ENCODE peak calls at places on chromosome X, in four cellular contexts. One of them, this sample, is unnamed.

GRCh38 chrX:16957751-16958150 is 11.3 kb downstream of the REPS2 start:
- DNase-seq in A549: no peak
- DNase-seq in stomach: no peak
- DNase-seq in SK-N-SH: no peak
- DNase-seq in this sample: no peak

GRCh38 chrX:32530802-32531403 is 680.4 kb downstream of the DMD start:
- DNase-seq in A549: peak
- DNase-seq in stomach: no peak
- DNase-seq in SK-N-SH: no peak
- DNase-seq in this sample: no peak

GRCh38 chrX:107982356-107982755 is at the start of gene TEX13B:
- DNase-seq in A549: no peak
- DNase-seq in stomach: no peak
- DNase-seq in SK-N-SH: no peak
- DNase-seq in this sample: no peak

GRCh38 chrX:23344208-23344903 is 9.7 kb downstream of the PTCHD1 start:
- DNase-seq in A549: no peak
- DNase-seq in stomach: no peak
- DNase-seq in SK-N-SH: no peak
- DNase-seq in this sample: no peak

GRCh38 chrX:25015486-25016360 is at the start of gene ARX:
- DNase-seq in A549: peak
- DNase-seq in stomach: no peak
- DNase-seq in SK-N-SH: peak
- DNase-seq in this sample: peak

GRCh38 chrX:23634181-23634580 is 33.1 kb upstream of the PRDX4 start:
- DNase-seq in A549: peak
- DNase-seq in stomach: no peak
- DNase-seq in SK-N-SH: peak
- DNase-seq in this sample: no peak

GRCh38 chrX:42094208-42094607 is 170.9 kb upstream of the CASK start:
- DNase-seq in A549: no peak
- DNase-seq in stomach: no peak
- DNase-seq in SK-N-SH: no peak
- DNase-seq in this sample: no peak

GRCh38 chrX:46838974-46839480 is 2.2 kb downstream of the RP2 start:
- DNase-seq in A549: no peak
- DNase-seq in stomach: no peak
- DNase-seq in SK-N-SH: no peak
- DNase-seq in this sample: no peak

GRCh38 chrX:130994671-130995070 is 63.5 kb upstream of the ARHGAP36 start:
- DNase-seq in A549: peak
- DNase-seq in stomach: no peak
- DNase-seq in SK-N-SH: peak
- DNase-seq in this sample: no peak

GRCh38 chrX:72569786-72570185 is 2.9 kb downstream of the HDAC8 start:
- DNase-seq in A549: peak
- DNase-seq in stomach: no peak
- DNase-seq in SK-N-SH: no peak
- DNase-seq in this sample: no peak

GRCh38 chrX:40933132-40934078 is 151.8 kb upstream of the USP9X start:
- DNase-seq in A549: peak
- DNase-seq in stomach: no peak
- DNase-seq in SK-N-SH: peak
- DNase-seq in this sample: no peak

GRCh38 chrX:65522739-65523372 is 11.7 kb downstream of the LAS1L start:
- DNase-seq in A549: no peak
- DNase-seq in stomach: no peak
- DNase-seq in SK-N-SH: no peak
- DNase-seq in this sample: no peak

GRCh38 chrX:118698516-118699247 is 28.7 kb upstream of the IL13RA1 start:
- DNase-seq in A549: no peak
- DNase-seq in stomach: no peak
- DNase-seq in SK-N-SH: no peak
- DNase-seq in this sample: no peak

GRCh38 chrX:19462879-19463278 is 52.4 kb downstream of the MAP3K15 start:
- DNase-seq in A549: no peak
- DNase-seq in stomach: no peak
- DNase-seq in SK-N-SH: no peak
- DNase-seq in this sample: no peak

GRCh38 chrX:74534569-74535038 is 79.8 kb downstream of the RLIM start:
- DNase-seq in A549: no peak
- DNase-seq in stomach: no peak
- DNase-seq in SK-N-SH: no peak
- DNase-seq in this sample: no peak

GRCh38 chrX:66013195-66013816 is 26.6 kb downstream of the VSIG4 start:
- DNase-seq in A549: no peak
- DNase-seq in stomach: no peak
- DNase-seq in SK-N-SH: no peak
- DNase-seq in this sample: no peak

GRCh38 chrX:12970691-12971202 is 4.2 kb upstream of the TMSB4X start:
- DNase-seq in A549: no peak
- DNase-seq in stomach: no peak
- DNase-seq in SK-N-SH: no peak
- DNase-seq in this sample: no peak

GRCh38 chrX:66676990-66677389 is 38.1 kb upstream of the EDA2R start:
- DNase-seq in A549: no peak
- DNase-seq in stomach: no peak
- DNase-seq in SK-N-SH: no peak
- DNase-seq in this sample: no peak

GRCh38 chrX:42028113-42028512 is 104.8 kb upstream of the CASK start:
- DNase-seq in A549: peak
- DNase-seq in stomach: no peak
- DNase-seq in SK-N-SH: peak
- DNase-seq in this sample: no peak

GRCh38 chrX:11499076-11500044 is 166.4 kb downstream of the ARHGAP6 start:
- DNase-seq in A549: no peak
- DNase-seq in stomach: no peak
- DNase-seq in SK-N-SH: no peak
- DNase-seq in this sample: no peak

GRCh38 chrX:77937291-77937690 is 26.8 kb downstream of the ATP7A start:
- DNase-seq in A549: peak
- DNase-seq in stomach: no peak
- DNase-seq in SK-N-SH: no peak
- DNase-seq in this sample: no peak

GRCh38 chrX:6778547-6779231 is 243.8 kb upstream of the VCX3A start:
- DNase-seq in A549: no peak
- DNase-seq in stomach: no peak
- DNase-seq in SK-N-SH: no peak
- DNase-seq in this sample: no peak

GRCh38 chrX:121876316-121876715 is 828.9 kb downstream of the GLUD2 start:
- DNase-seq in A549: no peak
- DNase-seq in stomach: no peak
- DNase-seq in SK-N-SH: no peak
- DNase-seq in this sample: no peak

GRCh38 chrX:115260330-115260729 is 26.4 kb upstream of the LRCH2 start:
- DNase-seq in A549: no peak
- DNase-seq in stomach: no peak
- DNase-seq in SK-N-SH: no peak
- DNase-seq in this sample: no peak

GRCh38 chrX:53071604-53072417 is 10.4 kb upstream of the TSPYL2 start:
- DNase-seq in A549: peak
- DNase-seq in stomach: peak
- DNase-seq in SK-N-SH: peak
- DNase-seq in this sample: peak

GRCh38 chrX:52280812-52281211 is 88.0 kb upstream of the XAGE2 start:
- DNase-seq in A549: no peak
- DNase-seq in stomach: no peak
- DNase-seq in SK-N-SH: no peak
- DNase-seq in this sample: no peak

GRCh38 chrX:145630806-145631435 is 186.7 kb upstream of the SLITRK2 start:
- DNase-seq in A549: no peak
- DNase-seq in stomach: no peak
- DNase-seq in SK-N-SH: no peak
- DNase-seq in this sample: no peak

GRCh38 chrX:120768681-120769080 is 107.0 kb downstream of the CT47B1 start:
- DNase-seq in A549: no peak
- DNase-seq in stomach: no peak
- DNase-seq in SK-N-SH: no peak
- DNase-seq in this sample: no peak

GRCh38 chrX:666762-667161 is 36.2 kb downstream of the SHOX start:
- DNase-seq in A549: peak
- DNase-seq in stomach: no peak
- DNase-seq in SK-N-SH: no peak
- DNase-seq in this sample: no peak

GRCh38 chrX:149881081-149881711 is at the start of gene MAGEA8:
- DNase-seq in A549: no peak
- DNase-seq in stomach: no peak
- DNase-seq in SK-N-SH: peak
- DNase-seq in this sample: no peak

GRCh38 chrX:151970661-151971060 is 3.8 kb downstream of the GABRE start:
- DNase-seq in A549: peak
- DNase-seq in stomach: peak
- DNase-seq in SK-N-SH: no peak
- DNase-seq in this sample: peak

GRCh38 chrX:100659431-100660137 is 15.6 kb downstream of the SRPX2 start:
- DNase-seq in A549: no peak
- DNase-seq in stomach: no peak
- DNase-seq in SK-N-SH: no peak
- DNase-seq in this sample: no peak

GRCh38 chrX:24133280-24133679 is 16.2 kb upstream of the ZFX start:
- DNase-seq in A549: no peak
- DNase-seq in stomach: no peak
- DNase-seq in SK-N-SH: no peak
- DNase-seq in this sample: no peak

GRCh38 chrX:53494427-53494826 is 60.3 kb upstream of the HSD17B10 start:
- DNase-seq in A549: no peak
- DNase-seq in stomach: no peak
- DNase-seq in SK-N-SH: peak
- DNase-seq in this sample: no peak

GRCh38 chrX:9902651-9903050 is 64.5 kb upstream of the CLDN34 start:
- DNase-seq in A549: no peak
- DNase-seq in stomach: no peak
- DNase-seq in SK-N-SH: no peak
- DNase-seq in this sample: no peak

GRCh38 chrX:9895225-9895912 is 71.8 kb upstream of the CLDN34 start:
- DNase-seq in A549: no peak
- DNase-seq in stomach: no peak
- DNase-seq in SK-N-SH: no peak
- DNase-seq in this sample: no peak

GRCh38 chrX:9905288-9905687 is 61.9 kb upstream of the CLDN34 start:
- DNase-seq in A549: no peak
- DNase-seq in stomach: no peak
- DNase-seq in SK-N-SH: no peak
- DNase-seq in this sample: peak

GRCh38 chrX:9897761-9898161 is 69.4 kb upstream of the CLDN34 start:
- DNase-seq in A549: no peak
- DNase-seq in stomach: peak
- DNase-seq in SK-N-SH: no peak
- DNase-seq in this sample: no peak

DNA sequence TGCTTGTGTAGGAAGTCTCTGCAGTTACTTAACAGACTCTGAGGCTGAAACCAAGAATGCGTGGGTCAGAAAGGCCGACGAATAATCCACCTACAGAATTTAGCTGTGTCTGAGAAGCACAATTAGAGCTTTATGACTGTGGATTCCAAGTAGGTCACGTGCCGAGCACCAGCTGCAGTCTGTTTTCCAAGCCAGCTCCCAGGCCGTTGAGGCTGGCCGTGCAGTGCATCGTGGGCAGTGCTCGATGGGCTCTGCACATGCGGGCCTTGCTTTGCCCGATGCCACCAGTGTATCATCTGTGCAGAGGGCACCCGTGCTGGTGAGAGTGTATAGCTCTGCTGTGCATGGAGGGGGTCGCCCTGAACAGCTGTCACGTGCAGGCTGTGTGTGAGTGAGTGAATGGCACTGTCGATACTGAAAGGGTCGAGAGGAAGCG is 67.5 kb upstream of the CLDN34 start:
- DNase-seq in A549: no peak
- DNase-seq in stomach: no peak
- DNase-seq in SK-N-SH: no peak
- DNase-seq in this sample: peak
- TF ChIP-seq EP300 in A549: no peak
- TF ChIP-seq EP300 in stomach: no peak
- TF ChIP-seq EP300 in SK-N-SH: no peak
- TF ChIP-seq EP300 in this sample: no peak

GRCh38 chrX:154544885-154545284 is 1.8 kb downstream of the G6PD start:
- DNase-seq in A549: no peak
- DNase-seq in stomach: no peak
- DNase-seq in SK-N-SH: no peak
- DNase-seq in this sample: no peak

GRCh38 chrX:154546354-154547244 is at the start of gene G6PD:
- DNase-seq in A549: peak
- DNase-seq in stomach: peak
- DNase-seq in SK-N-SH: peak
- DNase-seq in this sample: no peak

GRCh38 chrX:154547245-154548027 is at the start of gene IKBKG:
- DNase-seq in A549: peak
- DNase-seq in stomach: peak
- DNase-seq in SK-N-SH: peak
- DNase-seq in this sample: peak

GRCh38 chrX:154548028-154548316 is 552 bp downstream of the IKBKG start:
- DNase-seq in A549: no peak
- DNase-seq in stomach: no peak
- DNase-seq in SK-N-SH: no peak
- DNase-seq in this sample: no peak

DNA sequence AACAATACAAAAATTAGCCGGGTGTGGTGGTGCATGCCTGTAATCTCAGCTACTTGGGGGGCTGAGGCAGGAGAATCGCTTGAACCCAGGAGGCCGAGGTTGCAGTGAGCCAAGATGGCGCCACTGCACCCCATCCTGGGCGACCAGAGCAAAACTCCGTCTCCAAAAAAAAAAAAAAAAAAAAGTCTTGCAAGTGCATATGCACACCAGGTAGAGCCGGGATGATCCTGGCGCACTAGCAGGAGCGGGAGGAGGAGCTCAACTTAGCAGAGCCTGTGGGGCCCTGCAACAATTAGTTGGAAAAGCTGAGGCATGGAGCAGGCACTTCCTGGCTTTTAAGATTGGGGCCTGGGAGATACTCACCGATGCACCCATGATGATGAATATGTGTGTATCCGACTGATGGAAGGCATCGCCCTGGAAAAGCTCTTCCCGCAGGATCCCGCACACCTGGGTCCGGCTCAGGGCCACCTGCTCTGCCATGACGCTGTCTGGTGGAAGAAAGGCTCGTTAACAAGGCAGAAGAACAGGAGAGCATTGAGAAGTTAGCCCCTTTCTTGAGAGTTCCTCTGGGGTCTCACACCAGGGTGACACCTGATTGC is 872 bp downstream of the G6PD start:
- DNase-seq in A549: peak
- DNase-seq in stomach: no peak
- DNase-seq in SK-N-SH: no peak
- DNase-seq in this sample: no peak
- H3K4me3 ChIP-seq in A549: peak
- H3K4me3 ChIP-seq in stomach: peak
- H3K4me3 ChIP-seq in SK-N-SH: peak
- H3K4me3 ChIP-seq in this sample: peak

GRCh38 chrX:39194673-39195072 is 393.4 kb downstream of the MID1IP1 start:
- DNase-seq in A549: no peak
- DNase-seq in stomach: no peak
- DNase-seq in SK-N-SH: no peak
- DNase-seq in this sample: no peak
- TF ChIP-seq EP300 in A549: no peak
- TF ChIP-seq EP300 in stomach: no peak
- TF ChIP-seq EP300 in SK-N-SH: no peak
- TF ChIP-seq EP300 in this sample: no peak

GRCh38 chrX:143634373-143634685 is 1.6 kb downstream of the SLITRK4 start:
- DNase-seq in A549: no peak
- DNase-seq in stomach: no peak
- DNase-seq in SK-N-SH: no peak
- DNase-seq in this sample: no peak
- H3K4me3 ChIP-seq in A549: peak
- H3K4me3 ChIP-seq in stomach: peak
- H3K4me3 ChIP-seq in SK-N-SH: no peak
- H3K4me3 ChIP-seq in this sample: no peak

This sample was measured in ovary.